ENCODE peak calls at places on chromosomes 5 and 9, in six cellular contexts. V is small intestine; T is GM06990; N is H1; C is mesendoderm; K is CD8-positive, alpha-beta memory T cell. A is an unnamed sample.

GRCh38 chr9:89360465-89360864 is 42.2 kb downstream of the SECISBP2 start:
- DNase-seq in K (no peak), C (no peak), N (no peak), T (no peak), V (no peak), A (no peak)

GRCh38 chr5:112634166-112634565 is 103.5 kb upstream of the APC start:
- DNase-seq in V (no peak), K (no peak), C (no peak), T (no peak), N (no peak), A (no peak)

GRCh38 chr5:179953934-179954833 is 46.5 kb upstream of the TBC1D9B start:
- DNase-seq in K (no peak), T (no peak), V (no peak), C (no peak), N (no peak), A (no peak)

GRCh38 chr5:38370341-38371100 is 112.2 kb downstream of the EGFLAM start:
- DNase-seq in C (no peak), K (no peak), V (no peak), N (no peak), T (no peak), A (no peak)

GRCh38 chr5:119274024-119274766 is 81.6 kb upstream of the TNFAIP8 start:
- DNase-seq in V (peak; percentile 78), C (peak; percentile 84), K (no peak), T (no peak), N (no peak), A (no peak)

GRCh38 chr5:96934695-96935555 is 955 bp upstream of the LNPEP start:
- DNase-seq in T (peak; percentile 100), K (peak; percentile 99), N (peak; percentile 80), C (peak; percentile 94), V (peak; percentile 95), A (peak; percentile 92)

GRCh38 chr9:113985968-113986585 is 92.0 kb downstream of the AMBP start:
- DNase-seq in V (no peak), N (no peak), K (no peak), T (no peak), C (no peak), A (no peak)

GRCh38 chr9:93645149-93645889 is 68.9 kb downstream of the PHF2 start:
- DNase-seq in C (no peak), K (no peak), V (no peak), N (no peak), T (no peak), A (no peak)

GRCh38 chr5:172866802-172867748 is 33.0 kb downstream of the ERGIC1 start:
- DNase-seq in T (no peak), K (no peak), N (no peak), C (peak; percentile 41), V (no peak), A (no peak)

GRCh38 chr9:136012651-136013050 is 51.5 kb upstream of the UBAC1 start:
- DNase-seq in V (no peak), T (no peak), N (no peak), C (no peak), K (no peak), A (no peak)

GRCh38 chr5:95620030-95620869 is at the start of gene GPR150:
- DNase-seq in T (peak; percentile 83), K (peak; percentile 63), C (peak; percentile 57), V (peak; percentile 22), N (no peak), A (peak; percentile 62)

GRCh38 chr9:128438343-128439109 is 17.3 kb upstream of the ODF2 start:
- DNase-seq in N (peak; percentile 79), C (peak; percentile 91), T (peak; percentile 56), K (peak; percentile 65), V (peak; percentile 80), A (peak; percentile 70)

GRCh38 chr5:57436586-57436985 is 46.0 kb downstream of the ACTBL2 start:
- DNase-seq in T (no peak), C (no peak), V (no peak), K (no peak), N (no peak), A (no peak)

GRCh38 chr9:135992486-135993408 is 31.6 kb upstream of the UBAC1 start:
- DNase-seq in V (peak; percentile 58), N (no peak), C (peak; percentile 86), T (peak; percentile 53), K (no peak), A (no peak)

GRCh38 chr9:127711831-127712274 is 3.6 kb downstream of the PTRH1 start:
- DNase-seq in K (no peak), V (no peak), T (no peak), C (no peak), N (no peak), A (no peak)

GRCh38 chr9:114163517-114163924 is 8.2 kb downstream of the COL27A1 start:
- DNase-seq in V (peak; percentile 15), C (peak; percentile 61), K (no peak), T (no peak), N (no peak), A (no peak)

GRCh38 chr5:37991267-37991902 is 151.5 kb upstream of the GDNF start:
- DNase-seq in T (no peak), C (peak; percentile 35), V (no peak), K (no peak), N (no peak), A (no peak)

GRCh38 chr9:25418974-25419373 is 259.3 kb downstream of the TUSC1 start:
- DNase-seq in K (no peak), V (no peak), N (no peak), T (no peak), C (no peak), A (no peak)

DNA sequence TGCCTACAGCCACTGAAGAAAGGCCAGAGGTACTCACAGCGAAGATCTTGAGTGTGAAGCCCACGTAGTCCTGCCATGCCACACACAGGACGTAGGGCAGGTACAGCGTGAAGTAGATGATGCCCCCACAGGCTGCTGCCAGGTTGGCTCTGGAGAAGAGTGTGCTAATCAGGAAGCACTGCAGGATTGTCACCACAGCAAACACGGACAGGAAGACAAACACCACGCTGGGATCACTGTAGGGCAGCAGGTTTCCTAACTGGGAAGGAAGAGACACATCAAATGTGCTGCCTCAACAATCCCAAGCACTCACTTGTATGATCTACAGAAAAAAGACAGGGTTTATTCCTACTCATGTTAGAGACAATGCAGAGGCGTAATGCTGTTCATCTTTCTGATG is 63.0 kb downstream of the NIPSNAP3B start:
- DNase-seq in N (no peak), V (no peak), T (no peak), K (no peak), C (no peak), A (no peak)
- H3K36me3 ChIP-seq in N (peaks cover 51% of the 10 kb centered on the region), V (peaks cover 12% of the 10 kb centered on the region), T (no peaks in the 10 kb centered on the region), K (no peaks in the 10 kb centered on the region), C (no peaks in the 10 kb centered on the region), A (no peaks in the 10 kb centered on the region)

GRCh38 chr9:6086006-6086655 is 70.7 kb upstream of the RANBP6 start:
- DNase-seq in K (no peak), T (no peak), C (no peak), N (no peak), V (no peak), A (no peak)

GRCh38 chr9:6076856-6077255 is 61.4 kb upstream of the RANBP6 start:
- DNase-seq in T (no peak), V (no peak), K (no peak), N (no peak), C (no peak), A (no peak)

GRCh38 chr9:6078382-6079105 is 63.1 kb upstream of the RANBP6 start:
- DNase-seq in V (no peak), K (no peak), N (no peak), C (peak; percentile 74), T (no peak), A (no peak)

GRCh38 chr9:6079386-6079785 is 64.0 kb upstream of the RANBP6 start:
- DNase-seq in T (no peak), K (no peak), V (no peak), N (no peak), C (peak; percentile 53), A (no peak)

GRCh38 chr9:6080154-6080716 is 64.8 kb upstream of the RANBP6 start:
- DNase-seq in C (peak; percentile 100), T (peak; percentile 14), K (peak; percentile 65), V (peak; percentile 88), N (peak; percentile 99), A (peak; percentile 51)
- H3K4me3 ChIP-seq in C (no peak overlapping the region), T (peak overlapping the region; percentile 58), K (peak overlapping the region; percentile 48), V (peak overlapping the region; percentile 45), N (peak overlapping the region; percentile 41), A (peak overlapping the region; percentile 38)

GRCh38 chr9:130701059-130702022 is 7.8 kb downstream of the EXOSC2 start:
- DNase-seq in K (peak; percentile 61), T (no peak), V (peak; percentile 71), C (peak; percentile 81), N (no peak), A (peak; percentile 68)

GRCh38 chr9:130698514-130698913 is 4.9 kb downstream of the EXOSC2 start:
- DNase-seq in V (no peak), N (no peak), K (no peak), T (no peak), C (peak; percentile 71), A (no peak)

GRCh38 chr9:130696996-130697395 is 3.4 kb downstream of the EXOSC2 start:
- DNase-seq in N (no peak), T (no peak), V (no peak), K (no peak), C (no peak), A (no peak)

GRCh38 chr9:130696139-130696650 is 2.6 kb downstream of the EXOSC2 start:
- DNase-seq in T (no peak), K (no peak), N (no peak), V (no peak), C (no peak), A (no peak)

GRCh38 chr9:130699047-130699446 is 5.5 kb downstream of the EXOSC2 start:
- DNase-seq in V (no peak), C (no peak), N (no peak), K (no peak), T (no peak), A (no peak)
- H3K36me3 ChIP-seq in V (peaks cover 8% of the 10 kb centered on the region), C (peaks cover 21% of the 10 kb centered on the region), N (peaks cover 62% of the 10 kb centered on the region), K (peaks cover 59% of the 10 kb centered on the region), T (peaks cover 29% of the 10 kb centered on the region), A (peaks cover 26% of the 10 kb centered on the region)

GRCh38 chr9:90827181-90827866 is 25.7 kb downstream of the SYK start:
- DNase-seq in V (no peak), K (no peak), N (no peak), C (no peak), T (peak; percentile 61), A (no peak)
- H3K4me3 ChIP-seq in V (no peak overlapping the region), K (no peak overlapping the region), N (no peak overlapping the region), C (no peak overlapping the region), T (peak overlapping the region; percentile 43), A (no peak overlapping the region)